ENCODE peak calls at places on chromosome 15, in ten cellular contexts. One of them, this sample, is unnamed.

GRCh38 chr15:56217341-56217740 is 26.3 kb downstream of the RFX7 start:
- DNase-seq in ovary: no peak
- DNase-seq in HCT116: no peak
- DNase-seq in sigmoid colon: no peak
- DNase-seq in breast epithelium: no peak
- DNase-seq in suprapubic skin: no peak
- DNase-seq in transverse colon: no peak
- DNase-seq in vagina: no peak
- DNase-seq in HepG2: no peak
- DNase-seq in uterus: no peak
- DNase-seq in this sample: no peak

GRCh38 chr15:70100495-70101331 is 3.0 kb upstream of the TLE3 start:
- DNase-seq in ovary: peak
- DNase-seq in HCT116: peak
- DNase-seq in sigmoid colon: peak
- DNase-seq in breast epithelium: peak
- DNase-seq in suprapubic skin: peak
- DNase-seq in transverse colon: peak
- DNase-seq in vagina: no peak
- DNase-seq in HepG2: peak
- DNase-seq in uterus: peak
- DNase-seq in this sample: peak

GRCh38 chr15:81897011-81897677 is 148.7 kb downstream of the MEX3B start:
- DNase-seq in ovary: no peak
- DNase-seq in HCT116: no peak
- DNase-seq in sigmoid colon: peak
- DNase-seq in breast epithelium: no peak
- DNase-seq in suprapubic skin: no peak
- DNase-seq in transverse colon: no peak
- DNase-seq in vagina: no peak
- DNase-seq in HepG2: no peak
- DNase-seq in uterus: peak
- DNase-seq in this sample: no peak

GRCh38 chr15:100168787-100169186 is 173.0 kb downstream of the ADAMTS17 start:
- DNase-seq in ovary: peak
- DNase-seq in HCT116: no peak
- DNase-seq in sigmoid colon: no peak
- DNase-seq in breast epithelium: no peak
- DNase-seq in suprapubic skin: no peak
- DNase-seq in transverse colon: no peak
- DNase-seq in vagina: peak
- DNase-seq in HepG2: no peak
- DNase-seq in uterus: no peak
- DNase-seq in this sample: no peak

GRCh38 chr15:67080118-67080899 is 14.9 kb downstream of the SMAD3 start:
- DNase-seq in ovary: peak
- DNase-seq in HCT116: no peak
- DNase-seq in sigmoid colon: no peak
- DNase-seq in breast epithelium: peak
- DNase-seq in suprapubic skin: no peak
- DNase-seq in transverse colon: no peak
- DNase-seq in vagina: no peak
- DNase-seq in HepG2: no peak
- DNase-seq in uterus: no peak
- DNase-seq in this sample: no peak

GRCh38 chr15:33292718-33293307 is 18.0 kb upstream of the RYR3 start:
- DNase-seq in ovary: peak
- DNase-seq in HCT116: peak
- DNase-seq in sigmoid colon: peak
- DNase-seq in breast epithelium: no peak
- DNase-seq in suprapubic skin: no peak
- DNase-seq in transverse colon: peak
- DNase-seq in vagina: no peak
- DNase-seq in HepG2: peak
- DNase-seq in uterus: peak
- DNase-seq in this sample: no peak

GRCh38 chr15:76221085-76221767 is 90.0 kb downstream of the ETFA start:
- DNase-seq in ovary: no peak
- DNase-seq in HCT116: no peak
- DNase-seq in sigmoid colon: no peak
- DNase-seq in breast epithelium: no peak
- DNase-seq in suprapubic skin: no peak
- DNase-seq in transverse colon: no peak
- DNase-seq in vagina: no peak
- DNase-seq in HepG2: no peak
- DNase-seq in uterus: no peak
- DNase-seq in this sample: no peak

GRCh38 chr15:70469182-70469581 is 294.2 kb downstream of the UACA start:
- DNase-seq in ovary: no peak
- DNase-seq in HCT116: no peak
- DNase-seq in sigmoid colon: no peak
- DNase-seq in breast epithelium: no peak
- DNase-seq in suprapubic skin: no peak
- DNase-seq in transverse colon: no peak
- DNase-seq in vagina: no peak
- DNase-seq in HepG2: no peak
- DNase-seq in uterus: no peak
- DNase-seq in this sample: no peak

GRCh38 chr15:64017591-64018163 is 28.6 kb downstream of the DAPK2 start:
- DNase-seq in ovary: no peak
- DNase-seq in HCT116: no peak
- DNase-seq in sigmoid colon: no peak
- DNase-seq in breast epithelium: peak
- DNase-seq in suprapubic skin: no peak
- DNase-seq in transverse colon: no peak
- DNase-seq in vagina: no peak
- DNase-seq in HepG2: no peak
- DNase-seq in uterus: no peak
- DNase-seq in this sample: no peak

GRCh38 chr15:62972814-62973213 is 69.7 kb upstream of the TPM1 start:
- DNase-seq in ovary: no peak
- DNase-seq in HCT116: no peak
- DNase-seq in sigmoid colon: no peak
- DNase-seq in breast epithelium: no peak
- DNase-seq in suprapubic skin: no peak
- DNase-seq in transverse colon: no peak
- DNase-seq in vagina: no peak
- DNase-seq in HepG2: no peak
- DNase-seq in uterus: no peak
- DNase-seq in this sample: no peak

GRCh38 chr15:72554471-72555425 is 80.6 kb downstream of the ARIH1 start:
- DNase-seq in ovary: no peak
- DNase-seq in HCT116: no peak
- DNase-seq in sigmoid colon: no peak
- DNase-seq in breast epithelium: no peak
- DNase-seq in suprapubic skin: no peak
- DNase-seq in transverse colon: no peak
- DNase-seq in vagina: no peak
- DNase-seq in HepG2: peak
- DNase-seq in uterus: no peak
- DNase-seq in this sample: no peak

GRCh38 chr15:74742422-74742821 is 6.2 kb upstream of the CYP1A2 start:
- DNase-seq in ovary: no peak
- DNase-seq in HCT116: no peak
- DNase-seq in sigmoid colon: no peak
- DNase-seq in breast epithelium: no peak
- DNase-seq in suprapubic skin: no peak
- DNase-seq in transverse colon: no peak
- DNase-seq in vagina: no peak
- DNase-seq in HepG2: no peak
- DNase-seq in uterus: no peak
- DNase-seq in this sample: no peak

GRCh38 chr15:59918994-59919951 is 84.8 kb upstream of the FOXB1 start:
- DNase-seq in ovary: no peak
- DNase-seq in HCT116: no peak
- DNase-seq in sigmoid colon: no peak
- DNase-seq in breast epithelium: no peak
- DNase-seq in suprapubic skin: no peak
- DNase-seq in transverse colon: no peak
- DNase-seq in vagina: no peak
- DNase-seq in HepG2: no peak
- DNase-seq in uterus: no peak
- DNase-seq in this sample: no peak

GRCh38 chr15:69126054-69126469 is 34.4 kb upstream of the GLCE start:
- DNase-seq in ovary: no peak
- DNase-seq in HCT116: no peak
- DNase-seq in sigmoid colon: no peak
- DNase-seq in breast epithelium: no peak
- DNase-seq in suprapubic skin: no peak
- DNase-seq in transverse colon: no peak
- DNase-seq in vagina: no peak
- DNase-seq in HepG2: peak
- DNase-seq in uterus: no peak
- DNase-seq in this sample: peak

GRCh38 chr15:31503758-31504461 is 177.3 kb downstream of the KLF13 start:
- DNase-seq in ovary: no peak
- DNase-seq in HCT116: no peak
- DNase-seq in sigmoid colon: no peak
- DNase-seq in breast epithelium: peak
- DNase-seq in suprapubic skin: no peak
- DNase-seq in transverse colon: no peak
- DNase-seq in vagina: peak
- DNase-seq in HepG2: no peak
- DNase-seq in uterus: no peak
- DNase-seq in this sample: no peak

GRCh38 chr15:71275566-71276354 is 160.5 kb downstream of the THSD4 start:
- DNase-seq in ovary: no peak
- DNase-seq in HCT116: no peak
- DNase-seq in sigmoid colon: no peak
- DNase-seq in breast epithelium: no peak
- DNase-seq in suprapubic skin: no peak
- DNase-seq in transverse colon: no peak
- DNase-seq in vagina: no peak
- DNase-seq in HepG2: no peak
- DNase-seq in uterus: no peak
- DNase-seq in this sample: no peak

GRCh38 chr15:36400936-36401585 is 178.4 kb upstream of the CDIN1 start:
- DNase-seq in ovary: no peak
- DNase-seq in HCT116: no peak
- DNase-seq in sigmoid colon: no peak
- DNase-seq in breast epithelium: no peak
- DNase-seq in suprapubic skin: no peak
- DNase-seq in transverse colon: no peak
- DNase-seq in vagina: no peak
- DNase-seq in HepG2: no peak
- DNase-seq in uterus: no peak
- DNase-seq in this sample: no peak

GRCh38 chr15:84813931-84814330 is 3.2 kb upstream of the ALPK3 start:
- DNase-seq in ovary: no peak
- DNase-seq in HCT116: no peak
- DNase-seq in sigmoid colon: no peak
- DNase-seq in breast epithelium: no peak
- DNase-seq in suprapubic skin: no peak
- DNase-seq in transverse colon: no peak
- DNase-seq in vagina: no peak
- DNase-seq in HepG2: no peak
- DNase-seq in uterus: no peak
- DNase-seq in this sample: no peak

DNA sequence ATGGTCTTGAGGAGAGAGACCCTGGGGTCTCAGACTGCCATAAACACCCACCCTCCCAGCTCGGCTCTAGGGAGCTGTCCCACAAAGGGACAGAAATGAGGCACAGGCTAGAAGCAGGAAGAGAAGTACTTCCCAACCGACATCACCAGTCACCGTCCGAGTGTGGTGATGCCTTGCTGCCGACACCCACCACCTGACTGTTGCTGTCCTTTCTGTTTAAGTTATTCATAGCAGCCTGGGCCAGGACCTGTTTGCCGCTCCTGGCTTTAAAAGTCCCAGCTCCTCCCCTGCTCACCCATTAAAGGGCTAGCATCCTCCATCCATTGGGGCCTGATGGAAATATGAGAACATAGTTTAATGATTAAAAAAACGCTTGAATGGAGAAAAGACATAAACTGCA is 13.2 kb upstream of the SPG11 start:
- DNase-seq in ovary: no peak
- DNase-seq in HCT116: no peak
- DNase-seq in sigmoid colon: no peak
- DNase-seq in breast epithelium: no peak
- DNase-seq in suprapubic skin: no peak
- DNase-seq in transverse colon: no peak
- DNase-seq in vagina: no peak
- DNase-seq in HepG2: no peak
- DNase-seq in uterus: no peak
- DNase-seq in this sample: no peak
- TF ChIP-seq POLR2A in ovary: no peak
- TF ChIP-seq POLR2A in HCT116: no peak
- TF ChIP-seq POLR2A in sigmoid colon: no peak
- TF ChIP-seq POLR2A in breast epithelium: no peak
- TF ChIP-seq POLR2A in suprapubic skin: no peak
- TF ChIP-seq POLR2A in transverse colon: no peak
- TF ChIP-seq POLR2A in vagina: no peak
- TF ChIP-seq POLR2A in HepG2: no peak
- TF ChIP-seq POLR2A in uterus: no peak
- TF ChIP-seq POLR2A in this sample: no peak

GRCh38 chr15:45118131-45118588 is 4.0 kb downstream of the DUOXA2 start:
- DNase-seq in ovary: peak
- DNase-seq in HCT116: peak
- DNase-seq in sigmoid colon: peak
- DNase-seq in breast epithelium: peak
- DNase-seq in suprapubic skin: peak
- DNase-seq in transverse colon: peak
- DNase-seq in vagina: no peak
- DNase-seq in HepG2: peak
- DNase-seq in uterus: peak
- DNase-seq in this sample: peak
- H3K4me3 ChIP-seq in ovary: no peak
- H3K4me3 ChIP-seq in HCT116: no peak
- H3K4me3 ChIP-seq in sigmoid colon: peak
- H3K4me3 ChIP-seq in breast epithelium: peak
- H3K4me3 ChIP-seq in suprapubic skin: peak
- H3K4me3 ChIP-seq in transverse colon: no peak
- H3K4me3 ChIP-seq in vagina: no peak
- H3K4me3 ChIP-seq in HepG2: peak
- H3K4me3 ChIP-seq in uterus: no peak
- H3K4me3 ChIP-seq in this sample: peak

DNA sequence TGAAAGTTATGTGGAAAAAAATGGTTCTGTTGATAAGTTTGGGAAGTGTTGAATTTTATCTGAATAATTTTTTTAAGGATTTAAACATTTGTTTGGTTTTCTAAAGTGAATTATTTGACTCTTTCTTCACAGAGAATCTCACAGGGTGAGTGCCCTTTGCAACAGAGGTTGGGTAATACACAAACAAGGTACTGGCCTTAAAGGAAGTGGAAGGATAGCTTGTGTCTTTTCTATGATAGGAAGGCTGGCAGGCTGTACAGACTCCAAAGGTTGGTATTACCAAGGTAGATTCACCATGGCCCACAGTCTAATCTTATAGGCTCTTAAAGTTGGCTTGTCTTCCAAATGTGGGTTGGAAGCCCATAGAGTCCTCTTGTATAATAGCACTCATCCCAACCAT is 311.5 kb downstream of the SV2B start:
- DNase-seq in ovary: no peak
- DNase-seq in HCT116: no peak
- DNase-seq in sigmoid colon: no peak
- DNase-seq in breast epithelium: no peak
- DNase-seq in suprapubic skin: no peak
- DNase-seq in transverse colon: no peak
- DNase-seq in vagina: no peak
- DNase-seq in HepG2: no peak
- DNase-seq in uterus: no peak
- DNase-seq in this sample: no peak
- H3K27ac ChIP-seq in ovary: no peak
- H3K27ac ChIP-seq in HCT116: no peak
- H3K27ac ChIP-seq in sigmoid colon: no peak
- H3K27ac ChIP-seq in breast epithelium: no peak
- H3K27ac ChIP-seq in suprapubic skin: no peak
- H3K27ac ChIP-seq in transverse colon: no peak
- H3K27ac ChIP-seq in vagina: no peak
- H3K27ac ChIP-seq in HepG2: no peak
- H3K27ac ChIP-seq in uterus: no peak
- H3K27ac ChIP-seq in this sample: no peak

GRCh38 chr15:89462198-89462912 is 34.0 kb downstream of the RHCG start:
- DNase-seq in ovary: no peak
- DNase-seq in HCT116: peak
- DNase-seq in sigmoid colon: no peak
- DNase-seq in breast epithelium: no peak
- DNase-seq in suprapubic skin: no peak
- DNase-seq in transverse colon: no peak
- DNase-seq in vagina: no peak
- DNase-seq in HepG2: peak
- DNase-seq in uterus: no peak
- DNase-seq in this sample: peak
- TF ChIP-seq POLR2A in ovary: no peak
- TF ChIP-seq POLR2A in HCT116: no peak
- TF ChIP-seq POLR2A in sigmoid colon: no peak
- TF ChIP-seq POLR2A in breast epithelium: no peak
- TF ChIP-seq POLR2A in suprapubic skin: no peak
- TF ChIP-seq POLR2A in transverse colon: no peak
- TF ChIP-seq POLR2A in vagina: no peak
- TF ChIP-seq POLR2A in HepG2: peak
- TF ChIP-seq POLR2A in uterus: no peak
- TF ChIP-seq POLR2A in this sample: peak

This sample was measured in right lobe of liver.